ENCODE peak calls at places on chromosome 19, in five cellular contexts. C, A, G, U and T are unnamed samples.

GRCh38 chr19:52722062-52723005 is 12.5 kb downstream of the ZNF611 start:
- DNase-seq in C (no peak), A (no peak), G (peak), U (peak), T (no peak)

GRCh38 chr19:45097450-45097775 is 4.4 kb downstream of the PPP1R37 start:
- DNase-seq in C (no peak), A (no peak), G (no peak), U (no peak), T (no peak)

GRCh38 chr19:10417598-10418280 is 2.6 kb upstream of the PDE4A start:
- DNase-seq in C (no peak), A (no peak), G (peak), U (no peak), T (no peak)

GRCh38 chr19:29715695-29716581 is 877 bp upstream of the C19orf12 start:
- DNase-seq in C (no peak), A (no peak), G (peak), U (peak), T (no peak)

GRCh38 chr19:57302020-57302465 is 18.2 kb upstream of the ZNF543 start:
- DNase-seq in C (no peak), A (no peak), G (peak), U (peak), T (no peak)

GRCh38 chr19:6060600-6061391 is 49.5 kb downstream of the RFX2 start:
- DNase-seq in C (no peak), A (peak), G (peak), U (peak), T (peak)

GRCh38 chr19:18364826-18365528 is 21.0 kb upstream of the GDF15 start:
- DNase-seq in C (no peak), A (no peak), G (peak), U (peak), T (no peak)

GRCh38 chr19:56125806-56126590 is 4.9 kb upstream of the ZNF787 start:
- DNase-seq in C (no peak), A (no peak), G (no peak), U (no peak), T (no peak)

GRCh38 chr19:1082165-1082927 is 12.8 kb downstream of the POLR2E start:
- DNase-seq in C (no peak), A (peak), G (peak), U (no peak), T (no peak)

GRCh38 chr19:3176715-3177501 is 1.7 kb upstream of the S1PR4 start:
- DNase-seq in C (no peak), A (peak), G (peak), U (peak), T (no peak)

GRCh38 chr19:17089238-17089637 is 13.7 kb downstream of the MYO9B start:
- DNase-seq in C (no peak), A (no peak), G (no peak), U (no peak), T (no peak)

GRCh38 chr19:4140237-4140711 is 13.2 kb upstream of the CREB3L3 start:
- DNase-seq in C (no peak), A (no peak), G (peak), U (peak), T (no peak)

GRCh38 chr19:16921766-16922591 is 33.2 kb downstream of the F2RL3 start:
- DNase-seq in C (no peak), A (no peak), G (no peak), U (no peak), T (no peak)

GRCh38 chr19:48117515-48118330 is 7.1 kb upstream of the PLA2G4C start:
- DNase-seq in C (no peak), A (no peak), G (no peak), U (no peak), T (no peak)

GRCh38 chr19:48837081-48837524 is 812 bp upstream of the HSD17B14 start:
- DNase-seq in C (peak), A (peak), G (peak), U (peak), T (peak)

GRCh38 chr19:46788101-46788967 is at the start of gene SLC1A5:
- DNase-seq in C (peak), A (peak), G (peak), U (peak), T (peak)

GRCh38 chr19:38695832-38696732 is 48.2 kb downstream of the CAPN12 start:
- DNase-seq in C (no peak), A (no peak), G (no peak), U (no peak), T (no peak)

GRCh38 chr19:27676877-27677276 is 1536.1 kb downstream of the UQCRFS1 start:
- DNase-seq in C (peak), A (peak), G (no peak), U (no peak), T (no peak)

GRCh38 chr19:50969413-50969760 is at the start of gene KLK6:
- DNase-seq in C (no peak), A (no peak), G (peak), U (no peak), T (no peak)

GRCh38 chr19:49297403-49297802 is 27.6 kb downstream of the SLC6A16 start:
- DNase-seq in C (no peak), A (no peak), G (no peak), U (peak), T (no peak)

GRCh38 chr19:40642757-40643325 is 41.7 kb downstream of the LTBP4 start:
- DNase-seq in C (no peak), A (no peak), G (no peak), U (peak), T (no peak)

GRCh38 chr19:39563408-39563807 is 23.4 kb upstream of the EID2 start:
- DNase-seq in C (no peak), A (no peak), G (peak), U (peak), T (no peak)

GRCh38 chr19:17966497-17967257 is at the start of gene KCNN1:
- DNase-seq in C (no peak), A (no peak), G (no peak), U (no peak), T (no peak)

GRCh38 chr19:47132522-47132852 is 1.9 kb downstream of the SAE1 start:
- DNase-seq in C (no peak), A (no peak), G (peak), U (no peak), T (no peak)

GRCh38 chr19:47122359-47123335 is 8.0 kb upstream of the SAE1 start:
- DNase-seq in C (no peak), A (no peak), G (peak), U (peak), T (no peak)

GRCh38 chr19:3543150-3544053 is 4.4 kb downstream of the TEKTIP1 start:
- DNase-seq in C (peak), A (no peak), G (no peak), U (peak), T (no peak)

GRCh38 chr19:49988433-49988832 is 27.5 kb upstream of the SIGLEC11 start:
- DNase-seq in C (no peak), A (no peak), G (peak), U (peak), T (no peak)

GRCh38 chr19:571127-571974 is 1.0 kb upstream of the BSG start:
- DNase-seq in C (no peak), A (no peak), G (peak), U (peak), T (no peak)

GRCh38 chr19:45953676-45954075 is 20.0 kb downstream of the NOVA2 start:
- DNase-seq in C (no peak), A (no peak), G (peak), U (no peak), T (no peak)

GRCh38 chr19:47417107-47417745 is 2.1 kb downstream of the MEIS3 start:
- DNase-seq in C (no peak), A (no peak), G (no peak), U (no peak), T (no peak)

GRCh38 chr19:23521471-23521870 is 126.2 kb upstream of the ZNF91 start:
- DNase-seq in C (no peak), A (no peak), G (no peak), U (no peak), T (no peak)

GRCh38 chr19:17576758-17577532 is 21.5 kb downstream of the COLGALT1 start:
- DNase-seq in C (peak), A (peak), G (no peak), U (peak), T (no peak)

GRCh38 chr19:12034610-12035009 is 869 bp downstream of the ZNF433 start:
- DNase-seq in C (no peak), A (no peak), G (peak), U (no peak), T (no peak)

GRCh38 chr19:5908773-5909442 is 4.2 kb downstream of the VMAC start:
- DNase-seq in C (no peak), A (no peak), G (no peak), U (no peak), T (no peak)

GRCh38 chr19:40633207-40633606 is 32.0 kb downstream of the LTBP4 start:
- DNase-seq in C (no peak), A (no peak), G (peak), U (peak), T (no peak)

GRCh38 chr19:11164879-11165406 is 9.4 kb upstream of the SPC24 start:
- DNase-seq in C (peak), A (no peak), G (no peak), U (peak), T (peak)

GRCh38 chr19:19385131-19385899 is 20.2 kb upstream of the GATAD2A start:
- DNase-seq in C (peak), A (peak), G (peak), U (peak), T (peak)
- TF ChIP-seq CTCF in C (no peak), A (no peak), G (no peak), U (no peak), T (no peak)

DNA sequence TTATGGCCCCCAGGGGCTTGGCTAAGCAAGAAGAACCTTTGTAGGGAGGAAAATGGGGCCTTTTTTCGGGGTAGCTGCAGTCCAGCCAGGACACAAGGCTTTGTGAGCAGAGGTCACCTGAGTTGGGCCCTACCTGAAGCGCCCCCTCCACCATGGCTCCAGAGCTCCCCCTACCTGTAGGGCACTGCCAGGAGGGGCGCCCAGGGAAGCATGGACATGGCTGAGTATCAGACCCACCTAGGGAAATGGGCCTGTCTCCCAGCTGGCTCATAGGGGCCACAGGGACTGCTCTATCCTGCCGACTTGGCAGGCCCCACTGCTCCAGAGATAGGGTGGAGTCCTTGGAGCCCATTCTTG is 9.0 kb upstream of the CEBPA start:
- DNase-seq in C (no peak), A (no peak), G (peak), U (no peak), T (no peak)
- TF ChIP-seq CTCF in C (no peak), A (peak), G (peak), U (peak), T (no peak)

DNA sequence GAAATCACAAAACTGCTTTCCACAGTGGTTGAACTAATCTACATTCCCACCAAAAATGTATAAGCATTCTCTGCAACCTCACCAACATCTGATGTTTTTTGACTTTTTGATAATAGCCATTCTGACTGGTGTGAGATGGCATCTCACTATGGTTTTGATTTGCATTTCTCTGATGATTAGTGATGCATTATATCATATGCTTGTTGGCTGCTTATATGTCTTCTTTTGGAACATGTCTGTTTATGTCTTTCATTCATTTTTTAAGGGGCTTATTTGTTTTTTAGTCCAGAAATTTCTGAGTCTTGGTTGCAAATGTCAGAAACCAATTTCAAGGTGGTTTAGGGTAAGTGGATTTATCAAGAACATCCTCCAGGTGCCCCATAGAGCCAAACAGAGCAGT is 484.8 kb upstream of the TSHZ3 start:
- DNase-seq in C (no peak), A (no peak), G (no peak), U (no peak), T (no peak)
- TF ChIP-seq CTCF in C (no peak), A (no peak), G (no peak), U (no peak), T (no peak)

DNA sequence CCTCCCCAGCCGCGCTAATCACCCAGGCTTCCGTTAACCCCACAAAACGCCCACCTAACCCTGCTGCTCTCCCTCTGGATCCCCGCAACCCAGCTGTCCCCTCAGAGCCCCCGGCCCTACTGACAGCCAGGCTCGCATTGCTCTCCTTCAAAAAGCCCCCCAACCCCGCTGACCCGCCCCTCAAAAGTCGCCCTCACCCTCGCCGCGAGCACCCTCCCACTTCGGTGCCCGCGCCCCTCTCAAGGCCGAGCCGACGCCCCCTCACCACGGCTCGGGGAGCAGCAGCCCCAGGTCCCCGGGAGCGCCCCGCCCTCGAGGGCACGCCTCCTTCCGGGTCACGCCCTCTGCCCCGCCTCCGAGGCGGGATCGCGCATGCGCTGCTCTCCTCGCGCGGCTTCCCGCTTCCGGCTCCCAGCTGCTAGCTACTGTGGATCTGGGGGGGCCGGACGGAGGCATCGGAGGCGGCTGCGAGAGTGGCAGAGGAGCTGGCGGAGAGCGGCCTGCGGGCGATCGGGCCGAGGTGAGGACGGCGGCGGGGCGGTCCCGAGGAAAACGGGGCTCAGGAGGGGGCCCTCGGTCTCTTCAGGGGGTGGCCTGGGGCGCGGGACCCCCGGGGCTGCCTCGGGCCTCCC is 46.1 kb downstream of the ARHGEF18 start:
- DNase-seq in C (peak), A (peak), G (peak), U (peak), T (peak)
- TF ChIP-seq CTCF in C (no peak), A (no peak), G (peak), U (no peak), T (no peak)

GRCh38 chr19:41816761-41817160 is 20.4 kb downstream of the CEACAM3 start:
- DNase-seq in C (no peak), A (no peak), G (no peak), U (no peak), T (no peak)

GRCh38 chr19:41815301-41815700 is 18.9 kb downstream of the CEACAM3 start:
- DNase-seq in C (no peak), A (no peak), G (no peak), U (no peak), T (no peak)

DNA sequence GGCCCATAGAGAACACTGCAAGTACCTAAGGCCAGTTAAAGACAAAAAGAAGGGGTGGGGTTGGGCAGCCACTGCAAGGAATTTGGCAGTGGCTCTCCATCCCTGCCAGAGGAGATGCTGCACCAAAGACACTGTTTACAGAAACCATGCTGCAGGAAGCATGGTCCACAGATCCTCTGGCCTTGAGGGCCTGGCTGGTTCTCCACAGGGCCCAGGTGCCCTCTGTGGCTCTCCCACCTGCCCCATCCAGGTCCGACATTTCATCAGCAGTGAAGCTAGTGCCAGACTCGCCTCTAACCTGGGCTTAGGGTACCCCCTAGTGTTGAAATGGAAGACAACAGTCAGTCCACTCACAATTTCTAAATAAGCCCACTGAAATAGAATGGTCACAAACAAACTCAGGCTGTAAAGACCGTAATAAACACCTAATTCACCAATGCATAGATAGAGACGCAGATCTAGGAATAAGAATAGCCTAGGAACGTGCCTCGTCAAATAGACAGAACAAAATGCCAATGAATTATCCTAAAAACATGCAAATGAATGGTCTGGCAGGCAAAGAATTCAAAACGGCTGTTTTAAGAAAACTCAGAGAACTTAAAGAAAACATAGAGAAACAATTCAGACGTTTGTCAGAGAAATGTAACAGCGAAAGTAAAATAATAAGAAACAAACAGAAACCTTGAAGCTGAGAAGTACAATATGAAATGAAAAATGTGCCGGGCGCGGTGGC is 23.3 kb downstream of the LYPD4 start:
- DNase-seq in C (no peak), A (no peak), G (peak), U (peak), T (no peak)
- TF ChIP-seq CTCF in C (peak), A (peak), G (peak), U (peak), T (no peak)

GRCh38 chr19:36051236-36051635 is 2.8 kb downstream of the THAP8 start:
- DNase-seq in C (no peak), A (no peak), G (no peak), U (no peak), T (no peak)
- TF ChIP-seq CTCF in C (no peak), A (no peak), G (peak), U (peak), T (no peak)

GRCh38 chr19:35513975-35514809 is 743 bp upstream of the DMKN start:
- DNase-seq in C (no peak), A (no peak), G (no peak), U (peak), T (no peak)
- TF ChIP-seq CTCF in C (no peak), A (no peak), G (no peak), U (no peak), T (no peak)

GRCh38 chr19:7905298-7905697 is 1.6 kb downstream of the MAP2K7 start:
- DNase-seq in C (no peak), A (no peak), G (no peak), U (no peak), T (no peak)
- TF ChIP-seq CTCF in C (no peak), A (no peak), G (no peak), U (no peak), T (no peak)

DNA sequence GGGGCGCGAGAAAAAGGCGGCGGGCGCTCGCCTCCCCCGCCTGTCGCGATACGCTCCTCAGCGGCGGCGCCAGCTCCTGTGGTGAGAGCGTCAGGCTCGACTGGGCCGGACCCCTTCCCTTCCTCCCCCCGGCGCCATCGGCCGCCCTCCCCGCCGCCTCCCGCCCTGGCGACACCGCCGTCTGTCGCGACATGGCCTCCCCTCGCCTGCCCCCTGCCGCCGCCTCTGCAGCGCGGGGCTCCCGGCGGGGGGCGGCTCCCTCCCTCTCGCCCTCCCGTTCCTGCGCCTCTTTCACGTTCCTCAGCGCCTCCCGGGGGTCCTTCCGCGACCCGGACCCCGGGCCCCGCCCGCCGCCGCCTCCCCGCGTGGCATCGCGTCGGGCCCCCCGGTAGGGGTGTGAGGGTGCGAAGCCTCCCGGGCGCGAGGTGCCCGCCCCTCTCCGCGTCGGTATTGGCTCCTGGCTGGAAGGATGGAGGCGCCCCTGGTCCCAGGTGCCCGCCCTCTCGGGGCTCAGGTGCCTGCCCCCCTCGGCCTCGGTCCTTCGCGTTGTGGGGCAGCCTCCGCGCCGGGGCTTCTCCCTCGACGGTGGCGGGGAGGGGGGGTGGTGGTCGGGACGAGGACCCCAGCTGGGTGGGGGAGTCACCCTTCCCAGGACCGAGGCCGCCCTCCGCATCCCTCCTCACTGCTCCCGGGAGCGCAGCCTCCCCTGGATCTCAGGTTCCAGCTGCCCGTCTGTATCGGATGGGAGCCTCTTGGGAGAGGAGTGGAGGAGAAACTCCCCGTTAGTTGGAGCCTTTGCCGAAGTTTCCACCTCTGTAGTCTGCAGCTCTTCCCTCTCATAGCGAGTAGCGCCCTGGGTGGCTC is 583 bp downstream of the CNOT3 start:
- DNase-seq in C (no peak), A (no peak), G (no peak), U (no peak), T (no peak)
- TF ChIP-seq CTCF in C (no peak), A (peak), G (peak), U (no peak), T (no peak)